ENCODE peak calls at places on chromosome 18, in ten cellular contexts. I, W, V, K, L, S, A, Z, R and B are unnamed samples.

GRCh38 chr18:75127143-75128021 is 81.6 kb downstream of the PTGR3 start:
- DNase-seq in I (peak; percentile 66), W (no peak), V (no peak), K (no peak), L (no peak), S (no peak), A (no peak), Z (no peak), R (no peak), B (no peak)

GRCh38 chr18:27400001-27400400 is 214.9 kb upstream of the CHST9 start:
- DNase-seq in I (no peak), W (no peak), V (no peak), K (peak; percentile 28), L (no peak), S (no peak), A (no peak), Z (no peak), R (peak; percentile 21), B (peak; percentile 14)

GRCh38 chr18:63730788-63731187 is 28.0 kb downstream of the SERPINB11 start:
- DNase-seq in I (no peak), W (no peak), V (no peak), K (no peak), L (no peak), S (no peak), A (no peak), Z (no peak), R (peak; percentile 41), B (peak; percentile 76)

GRCh38 chr18:13461488-13461887 is 242.9 kb downstream of the LDLRAD4 start:
- DNase-seq in I (peak; percentile 37), W (no peak), V (no peak), K (no peak), L (no peak), S (no peak), A (no peak), Z (peak; percentile 8), R (no peak), B (peak; percentile 9)

GRCh38 chr18:59279193-59279592 is 5.9 kb upstream of the RAX start:
- DNase-seq in I (no peak), W (no peak), V (no peak), K (no peak), L (no peak), S (no peak), A (no peak), Z (no peak), R (peak; percentile 10), B (no peak)

GRCh38 chr18:78974115-78974740 is 5.4 kb upstream of the SALL3 start:
- DNase-seq in I (no peak), W (no peak), V (no peak), K (peak; percentile 51), L (no peak), S (no peak), A (no peak), Z (no peak), R (no peak), B (no peak)

GRCh38 chr18:12014091-12014490 is 32.8 kb downstream of the IMPA2 start:
- DNase-seq in I (no peak), W (no peak), V (no peak), K (no peak), L (no peak), S (no peak), A (no peak), Z (no peak), R (no peak), B (no peak)

GRCh38 chr18:58580078-58580477 is 48.8 kb downstream of the ALPK2 start:
- DNase-seq in I (peak; percentile 66), W (peak; percentile 61), V (no peak), K (no peak), L (peak; percentile 75), S (no peak), A (no peak), Z (peak; percentile 4), R (peak; percentile 57), B (peak; percentile 54)

GRCh38 chr18:58996131-58996632 is 131.5 kb downstream of the ZNF532 start:
- DNase-seq in I (peak; percentile 73), W (peak; percentile 84), V (peak; percentile 87), K (peak; percentile 49), L (peak; percentile 74), S (no peak), A (peak; percentile 99), Z (no peak), R (peak; percentile 99), B (peak; percentile 65)

GRCh38 chr18:28163201-28163778 is 13.6 kb downstream of the CDH2 start:
- DNase-seq in I (no peak), W (peak; percentile 88), V (no peak), K (no peak), L (peak; percentile 21), S (no peak), A (peak; percentile 80), Z (no peak), R (peak; percentile 77), B (peak; percentile 60)